ENCODE peak calls at places on chromosomes 7 and 10, in six cellular contexts. L, E, P, F, S and X are unnamed samples.

GRCh38 chr10:90417056-90417455 is 440.8 kb downstream of the HTR7 start:
- DNase-seq in S (no peak), P (no peak), F (peak), L (no peak), E (no peak), X (peak)

GRCh38 chr10:23139677-23140076 is 44.3 kb downstream of the MSRB2 start:
- DNase-seq in S (no peak), P (no peak), E (no peak), F (no peak), L (no peak), X (no peak)

GRCh38 chr7:155293721-155294642 is 3.7 kb upstream of the INSIG1 start:
- DNase-seq in L (no peak), F (no peak), E (no peak), S (no peak), P (no peak), X (no peak)

GRCh38 chr7:150379590-150380379 is 655 bp downstream of the ZNF775 start:
- DNase-seq in S (peak), F (no peak), E (no peak), P (no peak), L (peak), X (peak)

GRCh38 chr10:118373786-118374185 is 31.7 kb upstream of the FAM204A start:
- DNase-seq in F (no peak), L (no peak), E (no peak), P (no peak), S (peak), X (peak)

GRCh38 chr10:88270871-88271713 is 312.0 kb downstream of the RNLS start:
- DNase-seq in L (no peak), S (peak), P (peak), E (no peak), F (no peak), X (no peak)

GRCh38 chr7:34655384-34655783 is 2.6 kb upstream of the NPSR1 start:
- DNase-seq in E (no peak), S (no peak), F (no peak), P (no peak), L (peak), X (no peak)

GRCh38 chr7:5657901-5658300 is 123.6 kb downstream of the RNF216 start:
- DNase-seq in P (no peak), L (no peak), E (no peak), S (peak), F (no peak), X (no peak)

GRCh38 chr10:77392236-77392721 is 245.3 kb downstream of the KCNMA1 start:
- DNase-seq in E (no peak), P (no peak), S (peak), L (no peak), F (no peak), X (no peak)

GRCh38 chr10:92074126-92074887 is 150.7 kb downstream of the BTAF1 start:
- DNase-seq in F (no peak), S (peak), L (no peak), P (peak), E (peak), X (peak)

GRCh38 chr10:36717118-36717517 is 408.3 kb upstream of the ANKRD30A start:
- DNase-seq in P (no peak), F (no peak), L (no peak), S (no peak), E (no peak), X (peak)

GRCh38 chr7:137445268-137445667 is 101.7 kb upstream of the PTN start:
- DNase-seq in S (no peak), L (no peak), P (no peak), F (no peak), E (no peak), X (no peak)

GRCh38 chr10:97792058-97792721 is 20.4 kb upstream of the SFRP5 start:
- DNase-seq in L (peak), P (peak), S (peak), F (peak), E (peak), X (peak)

GRCh38 chr7:73434701-73435069 is 1.1 kb downstream of the FZD9 start:
- DNase-seq in F (no peak), L (no peak), P (no peak), S (no peak), E (no peak), X (no peak)

GRCh38 chr7:5758753-5759330 is 22.6 kb downstream of the RNF216 start:
- DNase-seq in F (no peak), S (no peak), L (no peak), P (no peak), E (no peak), X (no peak)

GRCh38 chr7:144436500-144436899 is 33.0 kb upstream of the NOBOX start:
- DNase-seq in P (no peak), L (no peak), S (no peak), E (no peak), F (no peak), X (no peak)

GRCh38 chr7:120806669-120807068 is 51.3 kb downstream of the TSPAN12 start:
- DNase-seq in P (no peak), E (no peak), F (no peak), L (no peak), S (peak), X (peak)

GRCh38 chr7:121138262-121138933 is 149.9 kb downstream of the CPED1 start:
- DNase-seq in F (no peak), S (no peak), L (no peak), E (no peak), P (peak), X (no peak)

GRCh38 chr10:86659161-86659691 is 4.9 kb downstream of the OPN4 start:
- DNase-seq in F (no peak), L (no peak), E (no peak), S (no peak), P (no peak), X (no peak)

GRCh38 chr10:86662186-86663045 is 5.9 kb upstream of the LDB3 start:
- DNase-seq in S (no peak), E (no peak), L (no peak), F (no peak), P (no peak), X (no peak)

GRCh38 chr10:86659721-86660438 is 5.5 kb downstream of the OPN4 start:
- DNase-seq in P (no peak), L (no peak), S (no peak), F (no peak), E (no peak), X (no peak)

GRCh38 chr10:86663046-86663345 is 5.3 kb upstream of the LDB3 start:
- DNase-seq in S (no peak), P (no peak), L (no peak), E (no peak), F (no peak), X (no peak)

GRCh38 chr10:86661161-86662025 is 6.9 kb upstream of the LDB3 start:
- DNase-seq in E (no peak), F (no peak), L (no peak), P (no peak), S (peak), X (no peak)
- H2AFZ ChIP-seq in E (no peak), F (no peak), L (no peak), P (no peak), S (no peak), X (no peak)

GRCh38 chr7:75702515-75702914 is 36.2 kb downstream of the HIP1 start:
- DNase-seq in E (no peak), P (no peak), L (no peak), S (no peak), F (no peak), X (no peak)
- TF ChIP-seq EZH2phosphoT487 in E (no peak), P (no peak), L (no peak), S (no peak), F (no peak), X (no peak)

DNA sequence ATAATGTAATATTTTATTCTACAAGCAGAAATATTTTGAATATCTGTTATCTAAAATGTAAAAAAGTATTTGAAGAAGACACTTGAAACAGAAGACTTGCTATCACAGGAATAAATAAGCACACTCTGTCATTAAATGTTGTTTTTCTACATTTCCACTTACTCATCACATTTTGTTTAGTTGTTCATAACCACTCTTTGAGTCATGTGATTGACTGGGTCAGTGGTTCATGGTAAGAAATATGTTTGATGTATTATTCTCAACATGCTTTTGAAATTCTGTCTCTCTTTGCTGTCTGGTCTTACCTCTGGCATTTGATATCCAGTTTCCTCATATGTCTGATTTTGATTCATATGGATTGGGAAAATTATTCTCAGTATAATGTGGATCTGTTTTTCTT is 171.8 kb downstream of the SUGCT start:
- DNase-seq in L (no peak), F (no peak), S (peak), P (no peak), E (no peak), X (peak)
- H3K27ac ChIP-seq in L (no peak), F (no peak), S (no peak), P (no peak), E (no peak), X (no peak)

DNA sequence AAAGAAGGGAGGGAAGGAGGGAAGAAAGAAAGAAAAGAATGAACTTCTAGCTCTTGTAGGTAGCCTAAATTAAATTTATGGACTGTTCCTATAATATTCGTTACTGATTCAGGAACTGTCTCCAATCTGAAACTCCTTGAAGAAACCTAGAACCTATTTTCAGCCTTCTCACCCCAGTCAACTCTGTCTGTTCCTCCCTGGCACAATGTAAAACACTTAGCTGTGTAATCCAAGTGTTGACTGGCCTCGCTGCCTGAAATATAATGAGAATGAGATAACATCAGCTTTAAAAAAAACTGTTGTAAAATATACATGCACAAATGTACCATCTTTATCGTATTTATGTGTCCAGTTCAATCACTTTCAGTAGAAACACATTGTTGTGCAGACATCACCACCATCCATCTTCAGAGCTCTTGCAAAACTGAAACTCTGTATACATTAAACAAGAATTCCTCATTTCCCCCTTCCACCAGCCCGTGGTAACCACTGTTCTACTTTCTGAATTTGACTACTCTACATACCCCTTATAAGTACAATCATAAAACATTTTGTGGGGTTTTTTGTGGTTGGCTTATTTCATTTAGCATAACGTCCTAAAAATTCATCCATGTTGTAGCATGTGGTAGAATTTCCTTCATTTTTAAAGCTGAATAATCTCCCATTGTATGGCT is 6.3 kb upstream of the C7orf33 start:
- DNase-seq in P (no peak), E (no peak), S (no peak), F (no peak), L (no peak), X (no peak)
- H2AFZ ChIP-seq in P (no peak), E (no peak), S (no peak), F (no peak), L (no peak), X (no peak)

DNA sequence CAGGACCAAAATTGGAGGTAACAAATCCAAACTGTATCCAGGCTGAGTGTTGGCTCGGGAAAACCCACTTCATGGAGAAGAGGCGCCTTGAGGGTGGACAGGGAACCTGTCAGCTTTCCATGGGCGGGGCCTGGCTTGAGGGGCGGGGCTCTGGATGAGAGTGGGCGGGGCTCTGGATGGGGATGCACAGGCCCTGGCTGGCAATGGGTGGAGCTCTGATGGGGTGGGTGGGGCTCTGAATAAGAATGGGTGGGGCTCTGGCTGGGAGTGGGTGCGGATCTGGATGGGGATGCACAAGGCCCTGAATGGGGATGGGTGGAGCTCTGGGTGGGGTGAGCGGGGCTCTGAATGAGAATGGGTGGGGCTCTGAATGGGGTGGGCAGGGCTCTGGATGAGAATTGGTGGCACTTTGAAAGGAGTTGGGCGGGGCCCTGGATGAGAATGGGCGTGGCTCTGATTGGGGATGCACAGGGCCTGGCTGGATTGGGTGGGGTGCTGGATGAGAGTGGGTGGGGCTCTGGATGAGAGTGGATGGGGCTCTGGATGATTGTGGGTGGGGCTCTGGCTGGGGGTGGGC is 96.6 kb upstream of the NPTX2 start:
- DNase-seq in E (peak), P (peak), S (no peak), L (no peak), F (no peak), X (no peak)
- TF ChIP-seq EZH2phosphoT487 in E (no peak), P (no peak), S (no peak), L (no peak), F (no peak), X (no peak)

DNA sequence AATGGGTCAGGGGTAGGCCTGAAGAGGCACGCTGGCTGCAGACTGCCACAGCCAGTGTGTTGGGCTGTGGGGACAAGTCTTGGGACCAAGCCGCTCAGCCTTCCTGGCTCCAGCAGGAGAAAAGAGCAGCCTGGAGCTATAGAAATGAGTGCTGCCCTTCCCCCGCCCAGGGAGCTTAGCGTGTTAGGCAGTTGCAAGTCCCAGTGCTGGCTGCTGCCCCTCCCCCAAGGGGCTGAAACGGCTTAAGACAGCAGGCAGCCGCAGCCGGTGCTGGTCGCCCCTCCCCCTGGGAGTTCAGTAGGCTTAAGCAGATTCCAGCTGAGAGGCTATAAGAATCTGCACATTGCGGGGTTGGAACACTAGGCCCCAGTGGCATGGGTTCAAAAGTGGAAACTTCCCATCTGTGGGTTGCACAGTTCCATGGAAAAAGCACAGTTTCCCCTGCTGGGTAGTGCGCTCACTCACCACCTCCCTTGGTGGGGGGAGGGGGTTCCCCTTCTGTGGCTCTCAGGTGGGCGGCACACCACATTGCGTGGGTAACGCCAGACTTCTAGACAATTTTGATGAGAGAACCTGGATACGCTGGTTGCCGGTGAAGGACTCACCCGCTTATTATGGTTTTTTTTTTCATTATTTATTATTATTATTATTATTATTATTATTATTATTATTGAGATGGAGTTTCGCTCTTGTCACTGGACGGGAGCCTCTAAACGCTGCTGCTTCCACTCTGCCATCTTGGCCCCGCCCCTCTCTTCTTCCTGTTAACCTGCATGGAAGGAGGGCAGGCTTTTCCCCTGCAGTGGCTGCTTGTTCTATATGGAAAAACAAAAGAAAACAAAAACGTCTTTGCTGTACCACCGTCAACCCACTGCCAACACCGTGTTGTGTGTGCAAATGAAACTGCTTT is 151.1 kb downstream of the CXCL12 start:
- DNase-seq in E (no peak), S (no peak), P (no peak), F (peak), L (peak), X (no peak)
- H3K27ac ChIP-seq in E (no peak), S (no peak), P (no peak), F (peak), L (peak), X (no peak)

DNA sequence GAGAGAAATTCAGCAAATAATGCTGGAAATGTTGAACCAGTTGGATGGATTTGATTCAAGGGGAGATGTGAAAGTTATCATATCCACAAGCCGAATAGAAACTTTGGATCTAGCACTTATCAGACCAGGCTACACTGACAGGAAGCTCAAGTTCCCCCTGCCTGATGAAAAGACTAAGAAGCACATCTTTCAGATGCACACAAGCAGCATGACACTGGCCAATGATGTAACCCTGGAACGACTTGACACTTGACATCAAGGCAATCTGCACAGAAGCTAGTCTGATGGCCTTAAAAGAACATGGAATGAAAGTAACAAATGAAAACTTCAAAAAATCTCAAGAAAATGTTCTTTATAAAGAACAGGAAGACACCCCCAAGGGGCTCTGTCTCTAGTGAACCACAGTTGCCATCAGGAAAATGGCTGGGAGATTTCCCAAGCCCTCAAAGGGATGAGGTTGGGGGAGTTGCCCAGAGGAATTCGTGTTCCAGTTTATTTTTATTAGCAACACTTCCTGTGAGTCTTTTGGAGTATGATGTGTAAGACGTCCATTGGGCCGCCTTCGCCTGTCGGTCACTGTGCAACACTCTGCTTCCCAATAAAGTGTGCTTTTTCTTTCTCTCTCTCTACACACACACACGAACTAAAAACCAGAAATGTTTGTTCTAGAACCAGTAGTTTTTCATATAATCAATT is 200.0 kb downstream of the HIBADH start:
- DNase-seq in P (no peak), L (no peak), S (no peak), F (no peak), E (no peak), X (peak)
- H2AFZ ChIP-seq in P (no peak), L (no peak), S (no peak), F (no peak), E (no peak), X (peak)